ENCODE peak calls at places on chromosomes 13 and 19, in ten cellular contexts. O, E, P, D, M, S, U, R, V and Z are unnamed samples.
A peak's percentile ranks its signal among the peaks of the same experiment; 100 is the strongest.

GRCh38 chr19:40056505-40056904 is 474 bp upstream of the ZNF780B start:
- DNase-seq in O (no peak), E (no peak), P (no peak), D (no peak), M (no peak), S (no peak), U (no peak), R (no peak), V (no peak), Z (no peak)

GRCh38 chr19:56884481-56884880 is 44.0 kb upstream of the PEG3 start:
- DNase-seq in O (no peak), E (no peak), P (no peak), D (no peak), M (no peak), S (no peak), U (no peak), R (no peak), V (no peak), Z (no peak)

GRCh38 chr19:3210347-3211017 is 14.0 kb upstream of the CELF5 start:
- DNase-seq in O (no peak), E (peak; percentile 51), P (no peak), D (peak; percentile 68), M (peak; percentile 3), S (peak; percentile 29), U (no peak), R (peak; percentile 7), V (peak; percentile 37), Z (peak; percentile 10)

GRCh38 chr19:44796701-44797115 is 12.2 kb upstream of the BCAM start:
- DNase-seq in O (peak; percentile 79), E (no peak), P (no peak), D (no peak), M (peak; percentile 87), S (peak; percentile 10), U (no peak), R (no peak), V (no peak), Z (no peak)

GRCh38 chr13:31930901-31931522 is 100.6 kb upstream of the FRY start:
- DNase-seq in O (no peak), E (no peak), P (no peak), D (no peak), M (no peak), S (peak; percentile 50), U (no peak), R (peak; percentile 52), V (no peak), Z (no peak)

GRCh38 chr19:2424686-2425621 is 2.4 kb downstream of the TIMM13 start:
- DNase-seq in O (no peak), E (no peak), P (peak; percentile 48), D (peak; percentile 72), M (no peak), S (no peak), U (peak; percentile 34), R (peak; percentile 8), V (peak; percentile 64), Z (no peak)

GRCh38 chr19:58513694-58514563 is 2.1 kb upstream of the SLC27A5 start:
- DNase-seq in O (peak; percentile 91), E (peak; percentile 93), P (no peak), D (peak; percentile 92), M (peak; percentile 81), S (peak; percentile 83), U (peak; percentile 63), R (peak; percentile 69), V (peak; percentile 74), Z (peak; percentile 25)

GRCh38 chr13:33125821-33126570 is 109.8 kb downstream of the KL start:
- DNase-seq in O (no peak), E (peak; percentile 14), P (peak; percentile 61), D (no peak), M (no peak), S (no peak), U (peak; percentile 83), R (peak; percentile 98), V (peak; percentile 98), Z (peak; percentile 94)

GRCh38 chr13:24271611-24272451 is 37.5 kb upstream of the C1QTNF9 start:
- DNase-seq in O (no peak), E (peak; percentile 18), P (no peak), D (peak; percentile 27), M (no peak), S (peak; percentile 33), U (no peak), R (peak; percentile 83), V (peak; percentile 45), Z (no peak)